ENCODE peak calls at places on chromosomes 6 and 20, in nine cellular contexts. J, C, X, M, I, B, R, Z and S are unnamed samples.

GRCh38 chr6:119791746-119792145 is 442.2 kb upstream of the MAN1A1 start:
- DNase-seq in J (no peak), C (no peak), X (no peak), M (no peak), I (no peak), B (peak), R (no peak), Z (no peak), S (no peak)

GRCh38 chr20:25272223-25273000 is 24.5 kb downstream of the PYGB start:
- DNase-seq in J (no peak), C (peak), X (peak), M (no peak), I (no peak), B (no peak), R (peak), Z (no peak), S (peak)

GRCh38 chr6:41723178-41723935 is 12.1 kb downstream of the TFEB start:
- DNase-seq in J (no peak), C (peak), X (peak), M (no peak), I (peak), B (no peak), R (peak), Z (peak), S (peak)

GRCh38 chr6:97668716-97669115 is 385.7 kb upstream of the MMS22L start:
- DNase-seq in J (no peak), C (no peak), X (no peak), M (no peak), I (no peak), B (no peak), R (no peak), Z (no peak), S (no peak)

GRCh38 chr20:2840138-2840966 is at the start of the genes PCED1A and VPS16:
- DNase-seq in J (peak), C (peak), X (peak), M (peak), I (peak), B (peak), R (peak), Z (peak), S (peak)

GRCh38 chr6:24775520-24776058 is 852 bp downstream of the GMNN start:
- DNase-seq in J (no peak), C (no peak), X (no peak), M (no peak), I (peak), B (no peak), R (no peak), Z (no peak), S (no peak)

GRCh38 chr6:21244897-21245470 is 348.6 kb upstream of the SOX4 start:
- DNase-seq in J (no peak), C (no peak), X (no peak), M (no peak), I (no peak), B (no peak), R (no peak), Z (no peak), S (no peak)

GRCh38 chr6:31423550-31423949 is 20.2 kb downstream of the MICA start:
- DNase-seq in J (no peak), C (no peak), X (no peak), M (no peak), I (no peak), B (no peak), R (no peak), Z (no peak), S (no peak)

GRCh38 chr6:148952147-148953041 is 205.6 kb downstream of the UST start:
- DNase-seq in J (no peak), C (no peak), X (no peak), M (no peak), I (no peak), B (no peak), R (no peak), Z (no peak), S (no peak)

GRCh38 chr6:53735896-53736295 is 58.9 kb upstream of the LRRC1 start:
- DNase-seq in J (no peak), C (no peak), X (peak), M (no peak), I (no peak), B (no peak), R (no peak), Z (no peak), S (no peak)

GRCh38 chr6:53731906-53732636 is 62.7 kb upstream of the LRRC1 start:
- DNase-seq in J (no peak), C (no peak), X (no peak), M (no peak), I (no peak), B (no peak), R (no peak), Z (no peak), S (no peak)

GRCh38 chr6:53737746-53738145 is 57.1 kb upstream of the LRRC1 start:
- DNase-seq in J (no peak), C (no peak), X (peak), M (no peak), I (peak), B (no peak), R (no peak), Z (no peak), S (no peak)

GRCh38 chr6:53730767-53731166 is 64.0 kb upstream of the LRRC1 start:
- DNase-seq in J (no peak), C (no peak), X (no peak), M (no peak), I (no peak), B (no peak), R (no peak), Z (no peak), S (no peak)

GRCh38 chr6:53734473-53735299 is 60.1 kb upstream of the LRRC1 start:
- DNase-seq in J (peak), C (no peak), X (peak), M (peak), I (peak), B (peak), R (no peak), Z (no peak), S (no peak)
- TF ChIP-seq CTCF in J (peak), C (no peak), X (peak), M (peak), I (peak), B (peak), R (no peak), Z (no peak), S (no peak)

DNA sequence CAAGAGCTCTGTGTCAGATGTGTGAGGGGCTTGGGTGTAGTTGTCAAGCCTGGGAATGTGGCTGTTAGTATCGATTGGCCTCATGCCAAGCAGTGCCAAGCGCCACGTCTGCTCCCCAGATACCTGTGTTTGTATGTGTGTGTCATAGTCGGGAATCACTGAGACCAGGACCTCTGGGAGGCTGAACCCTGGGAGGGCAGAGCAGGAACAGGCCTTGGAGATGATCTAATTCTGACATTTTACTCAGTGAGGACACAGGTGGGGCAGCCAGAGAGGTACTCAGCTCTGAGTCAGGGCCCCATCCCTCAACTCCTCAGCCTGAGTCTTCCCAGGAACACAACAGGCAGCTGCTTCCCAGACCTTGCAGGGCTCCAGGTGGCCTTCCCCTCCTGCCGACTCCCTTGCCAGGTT is 51.2 kb upstream of the FANCE start:
- DNase-seq in J (no peak), C (no peak), X (peak), M (no peak), I (no peak), B (peak), R (no peak), Z (no peak), S (no peak)
- TF ChIP-seq POLR2AphosphoS5 in J (no peak), C (no peak), X (peak), M (no peak), I (no peak), B (peak), R (no peak), Z (no peak), S (no peak)

DNA sequence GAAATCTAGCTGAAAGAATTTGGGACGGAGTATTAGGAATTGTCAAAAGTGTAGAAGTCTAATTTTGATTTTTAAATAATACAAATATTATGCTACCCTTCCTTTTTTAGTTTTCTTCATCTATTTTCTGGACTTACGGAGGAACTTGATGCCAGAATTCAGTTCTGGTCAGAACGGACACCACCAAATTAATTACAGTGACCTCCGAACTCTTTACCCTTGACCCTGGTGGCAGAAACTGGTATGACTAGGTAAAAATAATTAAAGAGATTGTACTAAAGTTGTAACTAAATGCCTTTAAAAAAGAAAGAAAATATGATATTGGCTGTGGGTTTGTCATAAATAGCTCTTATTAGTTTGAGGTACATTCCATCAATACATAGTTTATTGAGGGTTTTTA is 751.1 kb upstream of the MAP3K7 start:
- DNase-seq in J (no peak), C (no peak), X (no peak), M (no peak), I (no peak), B (no peak), R (no peak), Z (no peak), S (no peak)
- TF ChIP-seq CTCF in J (no peak), C (no peak), X (peak), M (no peak), I (no peak), B (peak), R (no peak), Z (no peak), S (no peak)

GRCh38 chr20:23629017-23629541 is 8.7 kb downstream of the CST3 start:
- DNase-seq in J (peak), C (no peak), X (peak), M (peak), I (peak), B (peak), R (no peak), Z (no peak), S (no peak)
- TF ChIP-seq POLR2AphosphoS5 in J (no peak), C (no peak), X (peak), M (peak), I (no peak), B (no peak), R (no peak), Z (no peak), S (peak)

GRCh38 chr6:6508603-6509002 is 79.9 kb upstream of the LY86 start:
- DNase-seq in J (no peak), C (no peak), X (no peak), M (no peak), I (no peak), B (no peak), R (no peak), Z (no peak), S (no peak)

GRCh38 chr6:6509304-6509703 is 79.2 kb upstream of the LY86 start:
- DNase-seq in J (no peak), C (no peak), X (no peak), M (no peak), I (no peak), B (no peak), R (no peak), Z (no peak), S (no peak)

GRCh38 chr6:6503186-6503585 is 85.3 kb upstream of the LY86 start:
- DNase-seq in J (no peak), C (no peak), X (no peak), M (no peak), I (no peak), B (no peak), R (no peak), Z (no peak), S (no peak)

DNA sequence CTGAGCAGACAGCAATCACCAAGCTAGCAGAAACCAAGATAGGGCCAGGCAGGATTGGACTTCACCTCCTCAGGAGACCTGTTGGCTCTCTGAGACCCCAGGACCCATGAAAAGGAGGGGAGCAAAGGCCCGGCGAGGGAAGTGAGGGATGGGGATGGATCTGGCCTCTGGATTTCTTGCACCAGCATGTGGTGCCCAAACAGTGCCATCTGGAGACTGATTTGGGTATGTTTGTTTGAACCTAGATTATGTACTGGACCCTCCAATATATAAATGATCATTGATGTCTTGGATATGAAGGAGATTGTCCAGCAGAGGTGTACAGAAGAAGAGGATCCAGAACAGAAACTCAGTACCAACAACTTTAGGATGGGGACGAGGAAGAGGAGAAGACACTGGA is 83.4 kb upstream of the LY86 start:
- DNase-seq in J (no peak), C (no peak), X (no peak), M (no peak), I (no peak), B (no peak), R (no peak), Z (no peak), S (no peak)
- TF ChIP-seq CTCF in J (no peak), C (no peak), X (no peak), M (no peak), I (no peak), B (no peak), R (no peak), Z (no peak), S (no peak)

GRCh38 chr6:19599813-19600464 is 237.2 kb upstream of the ID4 start:
- DNase-seq in J (no peak), C (no peak), X (no peak), M (no peak), I (no peak), B (no peak), R (no peak), Z (no peak), S (no peak)
- TF ChIP-seq POLR2AphosphoS5 in J (no peak), C (no peak), X (no peak), M (no peak), I (no peak), B (no peak), R (no peak), Z (no peak), S (no peak)

DNA sequence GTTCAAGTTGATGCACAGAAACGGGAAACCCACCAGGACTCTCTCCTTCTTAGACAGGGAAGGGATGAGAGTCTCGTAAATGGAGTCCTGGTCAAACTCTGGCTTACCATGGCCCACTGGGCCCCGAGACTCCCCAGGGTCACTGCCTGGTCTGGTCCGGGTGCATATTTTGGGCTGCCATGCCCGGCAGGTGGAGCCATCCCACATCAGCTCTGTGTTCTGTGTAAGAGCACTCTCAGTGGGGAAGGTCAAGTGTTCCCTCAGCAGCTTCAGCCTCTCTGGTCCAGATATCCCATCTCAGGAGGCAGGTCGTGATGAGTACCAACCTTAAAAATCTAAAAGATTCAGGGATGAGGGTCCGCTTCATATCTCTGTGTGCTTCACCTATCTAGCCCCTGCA is 138.8 kb downstream of the EDN3 start:
- DNase-seq in J (no peak), C (peak), X (no peak), M (no peak), I (no peak), B (no peak), R (peak), Z (no peak), S (no peak)
- TF ChIP-seq CTCF in J (peak), C (no peak), X (no peak), M (no peak), I (peak), B (no peak), R (no peak), Z (no peak), S (no peak)

DNA sequence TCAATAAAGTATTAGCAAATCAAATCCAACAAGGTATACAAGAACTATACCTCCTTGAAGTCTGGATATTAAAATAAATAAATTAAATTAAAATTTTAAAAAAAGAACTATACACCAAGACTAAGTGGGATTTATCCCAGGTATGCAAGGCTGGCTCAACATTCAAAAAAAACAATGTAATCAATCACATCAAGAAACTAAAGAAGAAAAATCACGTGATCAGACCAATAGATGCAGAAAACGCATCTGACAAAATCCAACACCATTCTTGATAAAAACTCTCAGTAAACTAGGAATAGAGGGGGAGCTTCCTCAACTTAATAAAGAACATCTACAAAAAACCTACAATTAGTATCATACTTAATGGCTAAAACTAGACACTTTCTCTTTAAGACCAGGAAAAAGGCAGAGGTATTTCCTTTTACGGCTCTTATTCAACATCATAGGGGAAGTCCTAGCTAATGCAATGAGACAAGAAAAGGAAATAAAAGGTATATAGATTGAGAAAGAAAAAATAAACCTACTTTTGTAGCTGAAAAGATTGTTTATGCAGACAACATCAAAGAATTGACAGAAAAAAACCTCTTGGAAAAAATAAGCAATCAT is 35.0 kb downstream of the RANBP9 start:
- DNase-seq in J (no peak), C (no peak), X (no peak), M (no peak), I (no peak), B (no peak), R (no peak), Z (no peak), S (no peak)
- TF ChIP-seq POLR2AphosphoS5 in J (no peak), C (no peak), X (no peak), M (no peak), I (no peak), B (no peak), R (no peak), Z (no peak), S (no peak)

DNA sequence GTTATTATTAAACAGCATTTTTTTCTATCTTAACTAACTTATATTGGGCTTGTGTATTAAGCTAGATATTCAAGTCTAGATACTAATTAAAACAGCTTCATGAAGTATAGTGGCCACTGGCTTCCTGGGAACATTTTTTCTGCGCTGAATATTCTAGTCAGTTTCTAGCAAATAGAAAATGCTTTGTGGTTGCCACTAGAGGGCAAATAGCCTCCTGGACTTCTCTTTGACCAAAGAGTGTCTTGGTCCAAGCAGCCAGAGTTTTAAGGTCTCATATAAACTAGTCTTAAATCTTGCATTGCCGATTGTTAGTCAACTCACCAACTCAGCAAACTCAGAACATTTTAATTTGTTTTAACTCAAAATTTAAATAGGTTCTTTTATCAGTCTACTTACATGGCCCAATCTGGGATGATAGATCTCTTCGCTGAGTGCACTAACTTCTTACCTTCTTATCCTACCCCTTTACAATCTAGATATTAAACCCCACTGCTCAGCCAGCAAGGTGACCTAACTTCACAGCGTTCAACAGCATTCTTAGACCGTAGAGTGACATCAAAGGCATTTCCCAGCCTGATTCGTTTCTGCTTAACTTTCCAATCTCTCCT is 24.6 kb upstream of the ID4 start:
- DNase-seq in J (no peak), C (no peak), X (no peak), M (peak), I (peak), B (peak), R (no peak), Z (no peak), S (no peak)
- TF ChIP-seq CTCF in J (peak), C (peak), X (peak), M (peak), I (peak), B (peak), R (peak), Z (peak), S (peak)

GRCh38 chr6:168163096-168163731 is 84.2 kb upstream of the FRMD1 start:
- DNase-seq in J (no peak), C (no peak), X (peak), M (no peak), I (no peak), B (no peak), R (peak), Z (no peak), S (no peak)
- TF ChIP-seq POLR2AphosphoS5 in J (no peak), C (no peak), X (peak), M (no peak), I (no peak), B (no peak), R (peak), Z (no peak), S (no peak)